ENCODE peak calls at places on chromosomes 5 and 9, in eight cellular contexts. R is neural crest cell, H is SHP77, N is HFF-Myc, K is psoas muscle, O is gastrocnemius medialis, W is GM10248, Z is ovary. I is an unnamed sample.

GRCh38 chr9:121598167-121599000 is 53.0 kb upstream of the DAB2IP start:
- DNase-seq in R (peak), H (no peak), N (no peak), K (peak), O (peak), W (no peak), Z (peak), I (peak)

GRCh38 chr5:3394877-3395599 is 200.6 kb upstream of the IRX1 start:
- DNase-seq in R (no peak), H (no peak), N (no peak), K (no peak), O (no peak), W (no peak), Z (no peak), I (no peak)

GRCh38 chr5:149517461-149518122 is 33.6 kb downstream of the CSNK1A1 start:
- DNase-seq in R (no peak), H (no peak), N (no peak), K (no peak), O (no peak), W (no peak), Z (no peak), I (no peak)

GRCh38 chr5:39713224-39713911 is 288.6 kb upstream of the DAB2 start:
- DNase-seq in R (no peak), H (peak), N (no peak), K (no peak), O (no peak), W (no peak), Z (no peak), I (no peak)

GRCh38 chr5:16265141-16265540 is 85.5 kb upstream of the MARCHF11 start:
- DNase-seq in R (no peak), H (no peak), N (no peak), K (no peak), O (no peak), W (no peak), Z (no peak), I (no peak)

GRCh38 chr5:151115272-151115905 is 34.6 kb upstream of the TNIP1 start:
- DNase-seq in R (peak), H (peak), N (no peak), K (peak), O (peak), W (peak), Z (peak), I (peak)

GRCh38 chr5:126965061-126965475 is 65.3 kb downstream of the MARCHF3 start:
- DNase-seq in R (no peak), H (no peak), N (peak), K (no peak), O (no peak), W (no peak), Z (no peak), I (no peak)

GRCh38 chr5:178363501-178364325 is 131.1 kb upstream of the PHYKPL start:
- DNase-seq in R (no peak), H (no peak), N (no peak), K (no peak), O (no peak), W (no peak), Z (no peak), I (no peak)

GRCh38 chr9:136990233-136990911 is 1.9 kb upstream of the PAXX start:
- DNase-seq in R (no peak), H (no peak), N (no peak), K (no peak), O (no peak), W (no peak), Z (no peak), I (no peak)

GRCh38 chr5:145937432-145938250 is 1.3 kb downstream of the SH3RF2 start:
- DNase-seq in R (no peak), H (no peak), N (no peak), K (no peak), O (peak), W (peak), Z (no peak), I (no peak)

GRCh38 chr5:112689510-112689909 is 48.2 kb upstream of the APC start:
- DNase-seq in R (no peak), H (no peak), N (no peak), K (no peak), O (no peak), W (no peak), Z (no peak), I (no peak)

GRCh38 chr9:35357116-35357515 is 132.8 kb upstream of the RUSC2 start:
- DNase-seq in R (no peak), H (no peak), N (no peak), K (no peak), O (no peak), W (no peak), Z (no peak), I (no peak)

GRCh38 chr5:14011089-14012004 is 66.9 kb upstream of the DNAH5 start:
- DNase-seq in R (peak), H (peak), N (peak), K (peak), O (peak), W (peak), Z (peak), I (peak)

GRCh38 chr5:60549841-60550240 is 150.1 kb downstream of the DEPDC1B start:
- DNase-seq in R (no peak), H (no peak), N (no peak), K (no peak), O (no peak), W (no peak), Z (no peak), I (no peak)

GRCh38 chr5:163245584-163245983 is 191.8 kb upstream of the CCNG1 start:
- DNase-seq in R (no peak), H (no peak), N (no peak), K (no peak), O (no peak), W (no peak), Z (no peak), I (no peak)

GRCh38 chr9:69549310-69550202 is 122.6 kb downstream of the APBA1 start:
- DNase-seq in R (peak), H (peak), N (no peak), K (no peak), O (no peak), W (peak), Z (no peak), I (no peak)

GRCh38 chr9:20378851-20379250 is 243.4 kb downstream of the MLLT3 start:
- DNase-seq in R (no peak), H (no peak), N (no peak), K (no peak), O (no peak), W (no peak), Z (no peak), I (no peak)

GRCh38 chr9:111118256-111118950 is 80.1 kb upstream of the LPAR1 start:
- DNase-seq in R (no peak), H (no peak), N (no peak), K (no peak), O (no peak), W (no peak), Z (no peak), I (no peak)

GRCh38 chr5:125602184-125602583 is 821.0 kb upstream of the GRAMD2B start:
- DNase-seq in R (no peak), H (no peak), N (no peak), K (no peak), O (no peak), W (no peak), Z (no peak), I (no peak)

GRCh38 chr9:13427587-13427986 is 148.1 kb upstream of the MPDZ start:
- DNase-seq in R (peak), H (no peak), N (peak), K (no peak), O (peak), W (peak), Z (no peak), I (no peak)